ENCODE peak calls at places on chromosomes 12 and 14, in five cellular contexts. One of them, this sample, is unnamed.

GRCh38 chr12:71686658-71687025 is 760 bp downstream of the TMEM19 start:
- DNase-seq in iPS DF 6.9: no peak
- DNase-seq in fibroblast of lung: peak; percentile 25
- DNase-seq in mesenchymal stem cell: no peak
- DNase-seq in transverse colon: no peak
- DNase-seq in this sample: no peak

GRCh38 chr14:88189040-88189839 is 133.8 kb downstream of the KCNK10 start:
- DNase-seq in iPS DF 6.9: peak; percentile 85
- DNase-seq in fibroblast of lung: peak; percentile 87
- DNase-seq in mesenchymal stem cell: peak; percentile 67
- DNase-seq in transverse colon: peak; percentile 88
- DNase-seq in this sample: no peak

GRCh38 chr12:58596381-58596780 is 323.9 kb downstream of the LRIG3 start:
- DNase-seq in iPS DF 6.9: no peak
- DNase-seq in fibroblast of lung: no peak
- DNase-seq in mesenchymal stem cell: no peak
- DNase-seq in transverse colon: no peak
- DNase-seq in this sample: no peak

GRCh38 chr12:77032406-77032805 is 33.0 kb downstream of the E2F7 start:
- DNase-seq in iPS DF 6.9: no peak
- DNase-seq in fibroblast of lung: no peak
- DNase-seq in mesenchymal stem cell: no peak
- DNase-seq in transverse colon: no peak
- DNase-seq in this sample: no peak

GRCh38 chr12:105316931-105317330 is 13.6 kb upstream of the C12orf75 start:
- DNase-seq in iPS DF 6.9: no peak
- DNase-seq in fibroblast of lung: no peak
- DNase-seq in mesenchymal stem cell: no peak
- DNase-seq in transverse colon: no peak
- DNase-seq in this sample: no peak

GRCh38 chr14:103121846-103122577 is 1.2 kb upstream of the TNFAIP2 start:
- DNase-seq in iPS DF 6.9: no peak
- DNase-seq in fibroblast of lung: peak; percentile 80
- DNase-seq in mesenchymal stem cell: peak; percentile 82
- DNase-seq in transverse colon: peak; percentile 77
- DNase-seq in this sample: no peak

GRCh38 chr12:131025939-131026702 is 72.4 kb downstream of the ADGRD1 start:
- DNase-seq in iPS DF 6.9: no peak
- DNase-seq in fibroblast of lung: no peak
- DNase-seq in mesenchymal stem cell: no peak
- DNase-seq in transverse colon: no peak
- DNase-seq in this sample: no peak

GRCh38 chr12:45336331-45336730 is 120.4 kb downstream of the ANO6 start:
- DNase-seq in iPS DF 6.9: no peak
- DNase-seq in fibroblast of lung: peak; percentile 98
- DNase-seq in mesenchymal stem cell: peak; percentile 97
- DNase-seq in transverse colon: no peak
- DNase-seq in this sample: no peak

GRCh38 chr14:47675489-47676300 is at the start of gene MDGA2:
- DNase-seq in iPS DF 6.9: no peak
- DNase-seq in fibroblast of lung: no peak
- DNase-seq in mesenchymal stem cell: peak; percentile 74
- DNase-seq in transverse colon: no peak
- DNase-seq in this sample: no peak

GRCh38 chr12:46487567-46488131 is 115.1 kb upstream of the SLC38A2 start:
- DNase-seq in iPS DF 6.9: no peak
- DNase-seq in fibroblast of lung: no peak
- DNase-seq in mesenchymal stem cell: no peak
- DNase-seq in transverse colon: no peak
- DNase-seq in this sample: no peak

GRCh38 chr12:12803186-12803585 is 10.0 kb upstream of the DDX47 start:
- DNase-seq in iPS DF 6.9: no peak
- DNase-seq in fibroblast of lung: peak; percentile 80
- DNase-seq in mesenchymal stem cell: peak; percentile 71
- DNase-seq in transverse colon: peak; percentile 85
- DNase-seq in this sample: peak; percentile 32

GRCh38 chr12:1994429-1995143 is 9.7 kb downstream of the DCP1B start:
- DNase-seq in iPS DF 6.9: no peak
- DNase-seq in fibroblast of lung: no peak
- DNase-seq in mesenchymal stem cell: no peak
- DNase-seq in transverse colon: no peak
- DNase-seq in this sample: no peak

GRCh38 chr14:105999361-106000028 is 473.1 kb downstream of the TMEM121 start:
- DNase-seq in iPS DF 6.9: no peak
- DNase-seq in fibroblast of lung: no peak
- DNase-seq in mesenchymal stem cell: no peak
- DNase-seq in transverse colon: peak; percentile 70
- DNase-seq in this sample: peak; percentile 69

GRCh38 chr12:47904647-47905312 is at the start of gene VDR:
- DNase-seq in iPS DF 6.9: peak; percentile 41
- DNase-seq in fibroblast of lung: peak; percentile 76
- DNase-seq in mesenchymal stem cell: peak; percentile 79
- DNase-seq in transverse colon: peak; percentile 88
- DNase-seq in this sample: peak; percentile 62
- H3K27ac ChIP-seq in iPS DF 6.9: no peak within 1 kb of the TSS
- H3K27ac ChIP-seq in fibroblast of lung: peak within 1 kb of the TSS; percentile 64
- H3K27ac ChIP-seq in mesenchymal stem cell: no peak within 1 kb of the TSS
- H3K27ac ChIP-seq in transverse colon: peak within 1 kb of the TSS; percentile 89
- H3K27ac ChIP-seq in this sample: peak within 1 kb of the TSS; percentile 44

GRCh38 chr14:69685716-69686115 is 74.3 kb downstream of the SUSD6 start:
- DNase-seq in iPS DF 6.9: no peak
- DNase-seq in fibroblast of lung: peak; percentile 67
- DNase-seq in mesenchymal stem cell: no peak
- DNase-seq in transverse colon: peak; percentile 69
- DNase-seq in this sample: no peak
- H3K4me3 ChIP-seq in iPS DF 6.9: no peak overlapping the region
- H3K4me3 ChIP-seq in fibroblast of lung: no peak overlapping the region
- H3K4me3 ChIP-seq in mesenchymal stem cell: no peak overlapping the region
- H3K4me3 ChIP-seq in transverse colon: no peak overlapping the region
- H3K4me3 ChIP-seq in this sample: no peak overlapping the region

DNA sequence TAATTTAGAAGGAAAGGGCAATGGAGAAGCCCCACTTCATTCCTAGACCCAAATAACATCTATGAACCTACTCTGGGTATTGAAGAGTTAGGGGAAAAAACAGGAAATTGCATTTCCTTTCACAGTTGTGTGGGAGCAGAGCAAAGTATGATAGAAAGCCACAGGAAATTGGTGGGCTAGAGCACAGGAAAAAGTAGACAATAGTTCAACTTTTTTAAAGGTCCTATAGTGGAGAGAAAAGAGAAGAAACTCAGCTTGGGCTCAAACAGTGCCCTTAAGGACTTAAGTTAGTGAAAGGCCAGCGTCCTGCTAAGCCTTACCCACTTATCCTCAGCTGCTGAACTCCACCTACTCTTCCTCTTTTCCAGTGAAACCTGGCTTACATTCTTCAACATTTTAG is 258.1 kb downstream of the DPY19L2 start:
- DNase-seq in iPS DF 6.9: no peak
- DNase-seq in fibroblast of lung: no peak
- DNase-seq in mesenchymal stem cell: no peak
- DNase-seq in transverse colon: no peak
- DNase-seq in this sample: no peak
- H3K9me3 ChIP-seq in iPS DF 6.9: no peaks in the 10 kb centered on the region
- H3K9me3 ChIP-seq in fibroblast of lung: no peaks in the 10 kb centered on the region
- H3K9me3 ChIP-seq in mesenchymal stem cell: no peaks in the 10 kb centered on the region
- H3K9me3 ChIP-seq in transverse colon: no peaks in the 10 kb centered on the region
- H3K9me3 ChIP-seq in this sample: no peaks in the 10 kb centered on the region

GRCh38 chr12:62347922-62348650 is 87.9 kb downstream of the USP15 start:
- DNase-seq in iPS DF 6.9: no peak
- DNase-seq in fibroblast of lung: peak; percentile 39
- DNase-seq in mesenchymal stem cell: peak; percentile 21
- DNase-seq in transverse colon: no peak
- DNase-seq in this sample: no peak

GRCh38 chr12:62351326-62351725 is 91.1 kb downstream of the USP15 start:
- DNase-seq in iPS DF 6.9: no peak
- DNase-seq in fibroblast of lung: no peak
- DNase-seq in mesenchymal stem cell: no peak
- DNase-seq in transverse colon: no peak
- DNase-seq in this sample: no peak

GRCh38 chr12:62350554-62350953 is 90.3 kb downstream of the USP15 start:
- DNase-seq in iPS DF 6.9: no peak
- DNase-seq in fibroblast of lung: no peak
- DNase-seq in mesenchymal stem cell: no peak
- DNase-seq in transverse colon: no peak
- DNase-seq in this sample: no peak

GRCh38 chr12:62346817-62347216 is 86.6 kb downstream of the USP15 start:
- DNase-seq in iPS DF 6.9: no peak
- DNase-seq in fibroblast of lung: no peak
- DNase-seq in mesenchymal stem cell: no peak
- DNase-seq in transverse colon: no peak
- DNase-seq in this sample: no peak

GRCh38 chr12:62345667-62346066 is 85.5 kb downstream of the USP15 start:
- DNase-seq in iPS DF 6.9: no peak
- DNase-seq in fibroblast of lung: no peak
- DNase-seq in mesenchymal stem cell: no peak
- DNase-seq in transverse colon: no peak
- DNase-seq in this sample: no peak
- H3K27ac ChIP-seq in iPS DF 6.9: no peak overlapping the region
- H3K27ac ChIP-seq in fibroblast of lung: no peak overlapping the region
- H3K27ac ChIP-seq in mesenchymal stem cell: no peak overlapping the region
- H3K27ac ChIP-seq in transverse colon: no peak overlapping the region
- H3K27ac ChIP-seq in this sample: no peak overlapping the region

This sample was measured in effector memory CD4-positive, alpha-beta T cell.